ENCODE peak calls at places on chromosomes 13 and 19, in eight cellular contexts. One of them, this sample, is unnamed.

GRCh38 chr13:98984983-98985382 is 7.1 kb upstream of the DOCK9 start:
- DNase-seq in CD8-positive, alpha-beta memory T cell: no peak
- DNase-seq in activated T-helper 9 cell treated with anti-CD3 and anti-CD28 coated beads, Interleukin-2, amount 50 U/mL, for 16 hours: no peak
- DNase-seq in HFF-Myc: no peak
- DNase-seq in activated CD8-positive, alpha-beta memory T cell treated with anti-CD3 and anti-CD28 coated beads for 1 hour: no peak
- DNase-seq in AG04449: no peak
- DNase-seq in NB4: peak
- DNase-seq in stimulated activated CD8-positive, alpha-beta memory T cell treated with anti-CD3 and anti-CD28 coated beads, Interleukin-4, amount 100 ng/mL, for 4 hours: no peak
- DNase-seq in this sample: no peak

GRCh38 chr19:12841094-12841493 is 2.8 kb downstream of the MAST1 start:
- DNase-seq in CD8-positive, alpha-beta memory T cell: no peak
- DNase-seq in activated T-helper 9 cell treated with anti-CD3 and anti-CD28 coated beads, Interleukin-2, amount 50 U/mL, for 16 hours: no peak
- DNase-seq in HFF-Myc: no peak
- DNase-seq in activated CD8-positive, alpha-beta memory T cell treated with anti-CD3 and anti-CD28 coated beads for 1 hour: no peak
- DNase-seq in AG04449: no peak
- DNase-seq in NB4: no peak
- DNase-seq in stimulated activated CD8-positive, alpha-beta memory T cell treated with anti-CD3 and anti-CD28 coated beads, Interleukin-4, amount 100 ng/mL, for 4 hours: no peak
- DNase-seq in this sample: peak

GRCh38 chr13:108895220-108895704 is 265.9 kb downstream of the MYO16 start:
- DNase-seq in CD8-positive, alpha-beta memory T cell: no peak
- DNase-seq in activated T-helper 9 cell treated with anti-CD3 and anti-CD28 coated beads, Interleukin-2, amount 50 U/mL, for 16 hours: no peak
- DNase-seq in HFF-Myc: no peak
- DNase-seq in activated CD8-positive, alpha-beta memory T cell treated with anti-CD3 and anti-CD28 coated beads for 1 hour: no peak
- DNase-seq in AG04449: peak
- DNase-seq in NB4: peak
- DNase-seq in stimulated activated CD8-positive, alpha-beta memory T cell treated with anti-CD3 and anti-CD28 coated beads, Interleukin-4, amount 100 ng/mL, for 4 hours: no peak
- DNase-seq in this sample: no peak

GRCh38 chr19:37718357-37718756 is 1.2 kb downstream of the ZNF607 start:
- DNase-seq in CD8-positive, alpha-beta memory T cell: no peak
- DNase-seq in activated T-helper 9 cell treated with anti-CD3 and anti-CD28 coated beads, Interleukin-2, amount 50 U/mL, for 16 hours: no peak
- DNase-seq in HFF-Myc: no peak
- DNase-seq in activated CD8-positive, alpha-beta memory T cell treated with anti-CD3 and anti-CD28 coated beads for 1 hour: no peak
- DNase-seq in AG04449: no peak
- DNase-seq in NB4: peak
- DNase-seq in stimulated activated CD8-positive, alpha-beta memory T cell treated with anti-CD3 and anti-CD28 coated beads, Interleukin-4, amount 100 ng/mL, for 4 hours: no peak
- DNase-seq in this sample: no peak

GRCh38 chr13:98556968-98557591 is 19.8 kb downstream of the STK24 start:
- DNase-seq in CD8-positive, alpha-beta memory T cell: no peak
- DNase-seq in activated T-helper 9 cell treated with anti-CD3 and anti-CD28 coated beads, Interleukin-2, amount 50 U/mL, for 16 hours: peak
- DNase-seq in HFF-Myc: no peak
- DNase-seq in activated CD8-positive, alpha-beta memory T cell treated with anti-CD3 and anti-CD28 coated beads for 1 hour: no peak
- DNase-seq in AG04449: no peak
- DNase-seq in NB4: no peak
- DNase-seq in stimulated activated CD8-positive, alpha-beta memory T cell treated with anti-CD3 and anti-CD28 coated beads, Interleukin-4, amount 100 ng/mL, for 4 hours: no peak
- DNase-seq in this sample: no peak

GRCh38 chr13:40639226-40639681 is 27.2 kb downstream of the FOXO1 start:
- DNase-seq in CD8-positive, alpha-beta memory T cell: no peak
- DNase-seq in activated T-helper 9 cell treated with anti-CD3 and anti-CD28 coated beads, Interleukin-2, amount 50 U/mL, for 16 hours: no peak
- DNase-seq in HFF-Myc: no peak
- DNase-seq in activated CD8-positive, alpha-beta memory T cell treated with anti-CD3 and anti-CD28 coated beads for 1 hour: no peak
- DNase-seq in AG04449: no peak
- DNase-seq in NB4: peak
- DNase-seq in stimulated activated CD8-positive, alpha-beta memory T cell treated with anti-CD3 and anti-CD28 coated beads, Interleukin-4, amount 100 ng/mL, for 4 hours: no peak
- DNase-seq in this sample: no peak

GRCh38 chr19:29121684-29122083 is 91.3 kb downstream of the UQCRFS1 start:
- DNase-seq in CD8-positive, alpha-beta memory T cell: no peak
- DNase-seq in activated T-helper 9 cell treated with anti-CD3 and anti-CD28 coated beads, Interleukin-2, amount 50 U/mL, for 16 hours: no peak
- DNase-seq in HFF-Myc: no peak
- DNase-seq in activated CD8-positive, alpha-beta memory T cell treated with anti-CD3 and anti-CD28 coated beads for 1 hour: no peak
- DNase-seq in AG04449: no peak
- DNase-seq in NB4: peak
- DNase-seq in stimulated activated CD8-positive, alpha-beta memory T cell treated with anti-CD3 and anti-CD28 coated beads, Interleukin-4, amount 100 ng/mL, for 4 hours: no peak
- DNase-seq in this sample: no peak

GRCh38 chr13:108859202-108860012 is 230.0 kb downstream of the MYO16 start:
- DNase-seq in CD8-positive, alpha-beta memory T cell: no peak
- DNase-seq in activated T-helper 9 cell treated with anti-CD3 and anti-CD28 coated beads, Interleukin-2, amount 50 U/mL, for 16 hours: no peak
- DNase-seq in HFF-Myc: peak
- DNase-seq in activated CD8-positive, alpha-beta memory T cell treated with anti-CD3 and anti-CD28 coated beads for 1 hour: no peak
- DNase-seq in AG04449: peak
- DNase-seq in NB4: no peak
- DNase-seq in stimulated activated CD8-positive, alpha-beta memory T cell treated with anti-CD3 and anti-CD28 coated beads, Interleukin-4, amount 100 ng/mL, for 4 hours: no peak
- DNase-seq in this sample: no peak

GRCh38 chr13:112885782-112886268 is 83.2 kb upstream of the MCF2L start:
- DNase-seq in CD8-positive, alpha-beta memory T cell: peak
- DNase-seq in activated T-helper 9 cell treated with anti-CD3 and anti-CD28 coated beads, Interleukin-2, amount 50 U/mL, for 16 hours: no peak
- DNase-seq in HFF-Myc: peak
- DNase-seq in activated CD8-positive, alpha-beta memory T cell treated with anti-CD3 and anti-CD28 coated beads for 1 hour: no peak
- DNase-seq in AG04449: no peak
- DNase-seq in NB4: no peak
- DNase-seq in stimulated activated CD8-positive, alpha-beta memory T cell treated with anti-CD3 and anti-CD28 coated beads, Interleukin-4, amount 100 ng/mL, for 4 hours: no peak
- DNase-seq in this sample: no peak

GRCh38 chr19:24073807-24074206 is 13.2 kb upstream of the ZNF254 start:
- DNase-seq in CD8-positive, alpha-beta memory T cell: no peak
- DNase-seq in activated T-helper 9 cell treated with anti-CD3 and anti-CD28 coated beads, Interleukin-2, amount 50 U/mL, for 16 hours: no peak
- DNase-seq in HFF-Myc: no peak
- DNase-seq in activated CD8-positive, alpha-beta memory T cell treated with anti-CD3 and anti-CD28 coated beads for 1 hour: no peak
- DNase-seq in AG04449: no peak
- DNase-seq in NB4: no peak
- DNase-seq in stimulated activated CD8-positive, alpha-beta memory T cell treated with anti-CD3 and anti-CD28 coated beads, Interleukin-4, amount 100 ng/mL, for 4 hours: no peak
- DNase-seq in this sample: no peak

GRCh38 chr13:114124921-114125320 is 7.5 kb downstream of the RASA3 start:
- DNase-seq in CD8-positive, alpha-beta memory T cell: peak
- DNase-seq in activated T-helper 9 cell treated with anti-CD3 and anti-CD28 coated beads, Interleukin-2, amount 50 U/mL, for 16 hours: peak
- DNase-seq in HFF-Myc: no peak
- DNase-seq in activated CD8-positive, alpha-beta memory T cell treated with anti-CD3 and anti-CD28 coated beads for 1 hour: no peak
- DNase-seq in AG04449: no peak
- DNase-seq in NB4: peak
- DNase-seq in stimulated activated CD8-positive, alpha-beta memory T cell treated with anti-CD3 and anti-CD28 coated beads, Interleukin-4, amount 100 ng/mL, for 4 hours: no peak
- DNase-seq in this sample: no peak

GRCh38 chr19:35738887-35739229 is 3.4 kb downstream of the IGFLR1 start:
- DNase-seq in CD8-positive, alpha-beta memory T cell: no peak
- DNase-seq in activated T-helper 9 cell treated with anti-CD3 and anti-CD28 coated beads, Interleukin-2, amount 50 U/mL, for 16 hours: no peak
- DNase-seq in HFF-Myc: no peak
- DNase-seq in activated CD8-positive, alpha-beta memory T cell treated with anti-CD3 and anti-CD28 coated beads for 1 hour: no peak
- DNase-seq in AG04449: no peak
- DNase-seq in NB4: no peak
- DNase-seq in stimulated activated CD8-positive, alpha-beta memory T cell treated with anti-CD3 and anti-CD28 coated beads, Interleukin-4, amount 100 ng/mL, for 4 hours: no peak
- DNase-seq in this sample: no peak

GRCh38 chr19:7830823-7831222 is 805 bp downstream of the EVI5L start:
- DNase-seq in CD8-positive, alpha-beta memory T cell: no peak
- DNase-seq in activated T-helper 9 cell treated with anti-CD3 and anti-CD28 coated beads, Interleukin-2, amount 50 U/mL, for 16 hours: no peak
- DNase-seq in HFF-Myc: no peak
- DNase-seq in activated CD8-positive, alpha-beta memory T cell treated with anti-CD3 and anti-CD28 coated beads for 1 hour: no peak
- DNase-seq in AG04449: no peak
- DNase-seq in NB4: no peak
- DNase-seq in stimulated activated CD8-positive, alpha-beta memory T cell treated with anti-CD3 and anti-CD28 coated beads, Interleukin-4, amount 100 ng/mL, for 4 hours: no peak
- DNase-seq in this sample: no peak

GRCh38 chr19:46728693-46729339 is 11.9 kb upstream of the PRKD2 start:
- DNase-seq in CD8-positive, alpha-beta memory T cell: peak
- DNase-seq in activated T-helper 9 cell treated with anti-CD3 and anti-CD28 coated beads, Interleukin-2, amount 50 U/mL, for 16 hours: peak
- DNase-seq in HFF-Myc: no peak
- DNase-seq in activated CD8-positive, alpha-beta memory T cell treated with anti-CD3 and anti-CD28 coated beads for 1 hour: peak
- DNase-seq in AG04449: no peak
- DNase-seq in NB4: peak
- DNase-seq in stimulated activated CD8-positive, alpha-beta memory T cell treated with anti-CD3 and anti-CD28 coated beads, Interleukin-4, amount 100 ng/mL, for 4 hours: peak
- DNase-seq in this sample: no peak

GRCh38 chr19:2813235-2814160 is 6.2 kb upstream of the ZNF554 start:
- DNase-seq in CD8-positive, alpha-beta memory T cell: no peak
- DNase-seq in activated T-helper 9 cell treated with anti-CD3 and anti-CD28 coated beads, Interleukin-2, amount 50 U/mL, for 16 hours: no peak
- DNase-seq in HFF-Myc: no peak
- DNase-seq in activated CD8-positive, alpha-beta memory T cell treated with anti-CD3 and anti-CD28 coated beads for 1 hour: no peak
- DNase-seq in AG04449: no peak
- DNase-seq in NB4: no peak
- DNase-seq in stimulated activated CD8-positive, alpha-beta memory T cell treated with anti-CD3 and anti-CD28 coated beads, Interleukin-4, amount 100 ng/mL, for 4 hours: no peak
- DNase-seq in this sample: no peak

GRCh38 chr13:93745884-93746283 is 519.3 kb downstream of the GPC6 start:
- DNase-seq in CD8-positive, alpha-beta memory T cell: no peak
- DNase-seq in activated T-helper 9 cell treated with anti-CD3 and anti-CD28 coated beads, Interleukin-2, amount 50 U/mL, for 16 hours: no peak
- DNase-seq in HFF-Myc: no peak
- DNase-seq in activated CD8-positive, alpha-beta memory T cell treated with anti-CD3 and anti-CD28 coated beads for 1 hour: no peak
- DNase-seq in AG04449: no peak
- DNase-seq in NB4: no peak
- DNase-seq in stimulated activated CD8-positive, alpha-beta memory T cell treated with anti-CD3 and anti-CD28 coated beads, Interleukin-4, amount 100 ng/mL, for 4 hours: no peak
- DNase-seq in this sample: no peak

GRCh38 chr13:113625965-113626661 is 31.9 kb downstream of the ATP4B start:
- DNase-seq in CD8-positive, alpha-beta memory T cell: peak
- DNase-seq in activated T-helper 9 cell treated with anti-CD3 and anti-CD28 coated beads, Interleukin-2, amount 50 U/mL, for 16 hours: no peak
- DNase-seq in HFF-Myc: peak
- DNase-seq in activated CD8-positive, alpha-beta memory T cell treated with anti-CD3 and anti-CD28 coated beads for 1 hour: no peak
- DNase-seq in AG04449: peak
- DNase-seq in NB4: no peak
- DNase-seq in stimulated activated CD8-positive, alpha-beta memory T cell treated with anti-CD3 and anti-CD28 coated beads, Interleukin-4, amount 100 ng/mL, for 4 hours: no peak
- DNase-seq in this sample: no peak

GRCh38 chr19:33845498-33845897 is 48.8 kb downstream of the KCTD15 start:
- DNase-seq in CD8-positive, alpha-beta memory T cell: no peak
- DNase-seq in activated T-helper 9 cell treated with anti-CD3 and anti-CD28 coated beads, Interleukin-2, amount 50 U/mL, for 16 hours: no peak
- DNase-seq in HFF-Myc: no peak
- DNase-seq in activated CD8-positive, alpha-beta memory T cell treated with anti-CD3 and anti-CD28 coated beads for 1 hour: no peak
- DNase-seq in AG04449: no peak
- DNase-seq in NB4: no peak
- DNase-seq in stimulated activated CD8-positive, alpha-beta memory T cell treated with anti-CD3 and anti-CD28 coated beads, Interleukin-4, amount 100 ng/mL, for 4 hours: no peak
- DNase-seq in this sample: no peak

GRCh38 chr13:111577956-111578595 is 257.6 kb downstream of the TEX29 start:
- DNase-seq in CD8-positive, alpha-beta memory T cell: no peak
- DNase-seq in activated T-helper 9 cell treated with anti-CD3 and anti-CD28 coated beads, Interleukin-2, amount 50 U/mL, for 16 hours: no peak
- DNase-seq in HFF-Myc: no peak
- DNase-seq in activated CD8-positive, alpha-beta memory T cell treated with anti-CD3 and anti-CD28 coated beads for 1 hour: no peak
- DNase-seq in AG04449: no peak
- DNase-seq in NB4: no peak
- DNase-seq in stimulated activated CD8-positive, alpha-beta memory T cell treated with anti-CD3 and anti-CD28 coated beads, Interleukin-4, amount 100 ng/mL, for 4 hours: no peak
- DNase-seq in this sample: no peak

GRCh38 chr19:43765109-43765876 is 10.5 kb upstream of the SMG9 start:
- DNase-seq in CD8-positive, alpha-beta memory T cell: peak
- DNase-seq in activated T-helper 9 cell treated with anti-CD3 and anti-CD28 coated beads, Interleukin-2, amount 50 U/mL, for 16 hours: peak
- DNase-seq in HFF-Myc: peak
- DNase-seq in activated CD8-positive, alpha-beta memory T cell treated with anti-CD3 and anti-CD28 coated beads for 1 hour: peak
- DNase-seq in AG04449: peak
- DNase-seq in NB4: peak
- DNase-seq in stimulated activated CD8-positive, alpha-beta memory T cell treated with anti-CD3 and anti-CD28 coated beads, Interleukin-4, amount 100 ng/mL, for 4 hours: peak
- DNase-seq in this sample: no peak

This sample was measured in cerebellar nuclear complex.